ENCODE peak calls at places on chromosomes 7 and 10, in six cellular contexts. G is transverse colon, M is NCI-H2081, O is ureter, I is NCI-H2029 treated with DMSO at 0.1 percent for 48 hours, F is iPS DF 19.7. T is an unnamed sample.

GRCh38 chr7:30543815-30544525 is 39.3 kb upstream of the GGCT start:
- DNase-seq in F (no peak), I (no peak), G (no peak), M (no peak), O (no peak), T (no peak)

GRCh38 chr10:6213257-6213905 is 10.6 kb downstream of the PFKFB3 start:
- DNase-seq in I (no peak), G (no peak), M (no peak), O (no peak), F (no peak), T (no peak)

GRCh38 chr7:43844257-43844656 is 25.1 kb downstream of the MRPS24 start:
- DNase-seq in F (no peak), M (no peak), G (no peak), I (no peak), O (no peak), T (no peak)

GRCh38 chr10:64760371-64760770 is 1239.2 kb downstream of the REEP3 start:
- DNase-seq in F (no peak), M (no peak), O (no peak), G (no peak), I (no peak), T (no peak)

GRCh38 chr10:132407846-132408278 is 10.9 kb downstream of the PWWP2B start:
- DNase-seq in M (peak; percentile 32), F (no peak), I (no peak), G (peak; percentile 91), O (peak; percentile 93), T (no peak)

GRCh38 chr7:12257582-12257981 is 46.5 kb downstream of the TMEM106B start:
- DNase-seq in I (peak; percentile 22), G (no peak), M (no peak), F (no peak), O (no peak), T (no peak)

GRCh38 chr10:30765611-30766010 is 136.1 kb upstream of the LYZL2 start:
- DNase-seq in F (no peak), O (no peak), I (no peak), M (no peak), G (no peak), T (no peak)

GRCh38 chr10:79342811-79343541 is 4.3 kb upstream of the PPIF start:
- DNase-seq in F (no peak), I (no peak), G (no peak), O (no peak), M (no peak), T (peak; percentile 72)

GRCh38 chr7:39952378-39952777 is 2.3 kb downstream of the CDK13 start:
- DNase-seq in M (no peak), F (no peak), I (no peak), G (no peak), O (no peak), T (no peak)

GRCh38 chr7:46569117-46569433 is 648.0 kb upstream of the IGFBP3 start:
- DNase-seq in O (peak; percentile 61), I (no peak), F (no peak), M (no peak), G (no peak), T (no peak)

GRCh38 chr7:120691915-120692314 is 166.0 kb downstream of the TSPAN12 start:
- DNase-seq in I (no peak), O (no peak), G (no peak), F (peak; percentile 7), M (no peak), T (no peak)

GRCh38 chr7:103609778-103610177 is 163.8 kb upstream of the SLC26A5 start:
- DNase-seq in I (no peak), O (no peak), G (no peak), M (no peak), F (no peak), T (no peak)

GRCh38 chr10:30345611-30346010 is 3.5 kb downstream of the MTPAP start:
- DNase-seq in O (no peak), M (no peak), F (no peak), G (no peak), I (no peak), T (no peak)

GRCh38 chr10:58951750-58952149 is 224.7 kb upstream of the PHYHIPL start:
- DNase-seq in I (no peak), M (no peak), G (no peak), O (no peak), F (no peak), T (no peak)

GRCh38 chr7:148867571-148868377 is 16.3 kb downstream of the EZH2 start:
- DNase-seq in I (no peak), G (no peak), F (no peak), M (no peak), O (no peak), T (no peak)

GRCh38 chr10:106942035-106942662 is 222.4 kb downstream of the SORCS1 start:
- DNase-seq in O (no peak), I (no peak), M (no peak), G (no peak), F (no peak), T (no peak)

GRCh38 chr7:1040790-1041189 is 3.6 kb upstream of the GPR146 start:
- DNase-seq in G (no peak), F (no peak), I (no peak), M (no peak), O (no peak), T (no peak)

GRCh38 chr10:5811387-5811821 is 1.8 kb downstream of the GDI2 start:
- DNase-seq in M (no peak), F (no peak), I (no peak), G (no peak), O (no peak), T (no peak)

GRCh38 chr10:113411456-113411855 is 141.4 kb upstream of the HABP2 start:
- DNase-seq in O (no peak), G (no peak), F (no peak), I (no peak), M (no peak), T (no peak)

GRCh38 chr7:128017880-128018845 is 13.1 kb downstream of the LRRC4 start:
- DNase-seq in F (no peak), O (no peak), G (no peak), I (peak; percentile 98), M (peak; percentile 77), T (no peak)

GRCh38 chr10:47400786-47401185 is 16.7 kb upstream of the ZNF488 start:
- DNase-seq in G (no peak), O (no peak), F (no peak), I (no peak), M (no peak), T (no peak)

GRCh38 chr10:94125856-94126255 is 132.1 kb downstream of the PLCE1 start:
- DNase-seq in G (no peak), F (no peak), M (no peak), I (no peak), O (no peak), T (no peak)

GRCh38 chr10:117499248-117500105 is 43.1 kb upstream of the EMX2 start:
- DNase-seq in G (no peak), I (no peak), O (no peak), F (no peak), M (no peak), T (peak; percentile 74)

GRCh38 chr10:132575320-132576201 is 38.0 kb downstream of the INPP5A start:
- DNase-seq in G (no peak), F (no peak), I (no peak), O (peak; percentile 73), M (no peak), T (no peak)

GRCh38 chr10:111590703-111591102 is 513.9 kb downstream of the ADRA2A start:
- DNase-seq in G (no peak), M (no peak), F (no peak), I (no peak), O (no peak), T (no peak)

GRCh38 chr7:91112902-91113321 is 151.3 kb upstream of the FZD1 start:
- DNase-seq in G (no peak), O (no peak), F (no peak), M (no peak), I (no peak), T (no peak)

GRCh38 chr7:115116773-115117715 is 195.2 kb downstream of the MDFIC start:
- DNase-seq in O (no peak), G (no peak), M (no peak), F (no peak), I (no peak), T (no peak)

GRCh38 chr7:2471396-2471795 is 4.8 kb downstream of the GRIFIN start:
- DNase-seq in F (no peak), M (peak; percentile 24), I (no peak), O (peak; percentile 69), G (no peak), T (no peak)

GRCh38 chr7:1966631-1967200 is 266.0 kb downstream of the MAD1L1 start:
- DNase-seq in M (no peak), G (no peak), I (peak; percentile 96), F (no peak), O (no peak), T (no peak)

T was measured in mesenteric fat pad.